ENCODE peak calls at places on chromosome 7, in five cellular contexts. Y is COR-L47; Q is Right ventricle myocardium superior; W is effector CD8-positive, alpha-beta T cell; N is skeletal muscle cell. G is an unnamed sample.

GRCh38 chr7:55552320-55553086 is 19.8 kb downstream of the VOPP1 start:
- DNase-seq in Q (no peak), N (peak), Y (peak), W (no peak), G (no peak)

GRCh38 chr7:65387893-65388292 is 14.2 kb downstream of the ZNF92 start:
- DNase-seq in Q (no peak), W (no peak), Y (no peak), N (no peak), G (no peak)

GRCh38 chr7:68250143-68250542 is 1253.5 kb downstream of the TYW1 start:
- DNase-seq in Y (no peak), N (no peak), Q (no peak), W (no peak), G (no peak)

GRCh38 chr7:50595538-50596102 is 30.4 kb upstream of the DDC start:
- DNase-seq in W (no peak), Q (no peak), Y (peak), N (peak), G (no peak)

GRCh38 chr7:2203551-2204300 is 29.0 kb downstream of the MAD1L1 start:
- DNase-seq in W (no peak), Y (no peak), Q (peak), N (no peak), G (no peak)

GRCh38 chr7:6395898-6396582 is 51.7 kb downstream of the DAGLB start:
- DNase-seq in W (no peak), Y (no peak), Q (peak), N (no peak), G (no peak)

GRCh38 chr7:130473289-130473688 is 18.6 kb upstream of the MEST start:
- DNase-seq in N (no peak), Q (no peak), Y (no peak), W (no peak), G (no peak)

GRCh38 chr7:1249731-1250130 is 17.1 kb downstream of the UNCX start:
- DNase-seq in N (no peak), Y (no peak), W (no peak), Q (no peak), G (no peak)

G was measured in naive thymus-derived CD8-positive, alpha-beta T cell.